ENCODE peak calls at places on chromosomes 6 and 20, in five cellular contexts. Y, N, D, B and J are unnamed samples.

GRCh38 chr20:46923550-46923949 is 28.9 kb downstream of the EYA2 start:
- ATAC-seq in Y (no peak), B (no peak), D (no peak), N (no peak), J (no peak)

GRCh38 chr6:90048191-90048969 is 154.1 kb downstream of the GJA10 start:
- ATAC-seq in N (no peak), D (no peak), B (peak), Y (no peak), J (peak)

GRCh38 chr6:121366184-121366521 is 31.9 kb upstream of the TBC1D32 start:
- ATAC-seq in D (no peak), B (no peak), Y (no peak), N (no peak), J (no peak)

GRCh38 chr20:49397525-49397924 is 84.9 kb downstream of the KCNB1 start:
- ATAC-seq in N (no peak), Y (no peak), B (no peak), D (no peak), J (peak)

GRCh38 chr6:69138173-69138572 is 503.1 kb downstream of the ADGRB3 start:
- ATAC-seq in N (no peak), Y (peak), D (peak), B (no peak), J (no peak)

GRCh38 chr6:21871831-21872230 is 278.3 kb downstream of the SOX4 start:
- ATAC-seq in N (no peak), D (no peak), Y (no peak), B (peak), J (no peak)

GRCh38 chr6:89965441-89966249 is 71.4 kb downstream of the GJA10 start:
- ATAC-seq in B (no peak), D (no peak), Y (no peak), N (no peak), J (peak)

GRCh38 chr20:45685896-45686295 is 15.9 kb upstream of the WFDC11 start:
- ATAC-seq in Y (no peak), N (no peak), D (no peak), B (no peak), J (no peak)

GRCh38 chr20:59207742-59208357 is 44.2 kb downstream of the ZNF831 start:
- ATAC-seq in B (peak), D (peak), Y (peak), N (peak), J (peak)

GRCh38 chr6:9543649-9544048 is 871.2 kb downstream of the TFAP2A start:
- ATAC-seq in D (no peak), N (no peak), B (no peak), Y (no peak), J (no peak)

GRCh38 chr6:119273799-119274595 is 75.6 kb downstream of the MAN1A1 start:
- ATAC-seq in D (peak), N (no peak), Y (peak), B (no peak), J (no peak)

GRCh38 chr6:53358440-53359087 is 9.8 kb upstream of the ELOVL5 start:
- ATAC-seq in N (no peak), Y (peak), D (peak), B (no peak), J (peak)

GRCh38 chr6:90409700-90410099 is 113.1 kb upstream of the BACH2 start:
- ATAC-seq in B (no peak), D (no peak), Y (no peak), N (no peak), J (no peak)

GRCh38 chr20:36391456-36391855 is 85.3 kb downstream of the DLGAP4 start:
- ATAC-seq in N (no peak), B (no peak), D (no peak), Y (no peak), J (no peak)